ENCODE peak calls at places on chromosomes 3 and 15, in nine cellular contexts. U, W, N, I, P, Q, Y, K and A are unnamed samples.

GRCh38 chr3:71881041-71881440 is 96.1 kb upstream of the PROK2 start:
- DNase-seq in P (no peak), N (no peak), U (no peak), W (no peak), K (no peak), Q (no peak), I (no peak), Y (no peak), A (no peak)

GRCh38 chr15:40938530-40938870 is 9.4 kb downstream of the DLL4 start:
- DNase-seq in N (no peak), Y (no peak), K (no peak), W (no peak), P (no peak), U (no peak), Q (no peak), I (no peak), A (no peak)

GRCh38 chr3:16186081-16186480 is 11.6 kb downstream of the GALNT15 start:
- DNase-seq in I (no peak), Y (no peak), U (no peak), P (no peak), W (no peak), N (no peak), K (no peak), Q (no peak), A (no peak)

GRCh38 chr3:156516284-156516683 is 38.6 kb downstream of the SSR3 start:
- DNase-seq in K (no peak), W (no peak), P (no peak), Q (no peak), Y (no peak), N (no peak), U (no peak), I (no peak), A (no peak)

GRCh38 chr3:188453431-188454384 is 299.8 kb downstream of the LPP start:
- DNase-seq in N (no peak), Y (no peak), P (no peak), I (no peak), W (no peak), U (no peak), Q (no peak), K (no peak), A (no peak)

GRCh38 chr15:87142096-87142495 is 1062.4 kb downstream of the AGBL1 start:
- DNase-seq in K (no peak), W (no peak), P (no peak), N (peak; percentile 53), I (no peak), Y (peak; percentile 68), U (no peak), Q (no peak), A (no peak)

GRCh38 chr3:101809178-101810022 is 30.4 kb downstream of the NXPE3 start:
- DNase-seq in Y (peak; percentile 41), I (no peak), N (no peak), Q (peak; percentile 65), W (peak; percentile 27), P (no peak), K (no peak), U (peak; percentile 56), A (peak; percentile 61)

GRCh38 chr3:120625199-120625598 is 29.1 kb downstream of the NDUFB4 start:
- DNase-seq in Y (no peak), P (no peak), U (no peak), N (no peak), K (no peak), I (no peak), W (no peak), Q (no peak), A (no peak)

GRCh38 chr3:14490831-14491230 is 49.3 kb downstream of the GRIP2 start:
- DNase-seq in I (no peak), Y (no peak), K (no peak), P (no peak), W (no peak), U (no peak), Q (no peak), N (no peak), A (no peak)

GRCh38 chr3:23580337-23580736 is 225.4 kb upstream of the UBE2E1 start:
- DNase-seq in N (peak; percentile 60), W (no peak), U (no peak), I (no peak), Y (peak; percentile 67), P (no peak), Q (no peak), K (no peak), A (no peak)

GRCh38 chr3:195542691-195543641 is at the start of gene PPP1R2:
- DNase-seq in Q (peak; percentile 95), N (peak; percentile 56), W (peak; percentile 88), K (peak; percentile 91), I (peak; percentile 45), U (peak; percentile 92), Y (peak; percentile 80), P (peak; percentile 94), A (peak; percentile 97)

GRCh38 chr3:195544634-195545033 is 1.5 kb upstream of the PPP1R2 start:
- DNase-seq in Q (no peak), N (no peak), U (no peak), K (peak; percentile 78), P (no peak), W (peak; percentile 32), Y (no peak), I (no peak), A (no peak)

GRCh38 chr3:195546130-195546560 is 3.0 kb upstream of the PPP1R2 start:
- DNase-seq in N (peak; percentile 83), I (peak; percentile 74), Q (no peak), U (no peak), Y (peak; percentile 88), P (no peak), K (peak; percentile 79), W (peak; percentile 64), A (no peak)

GRCh38 chr3:195542261-195542660 is 864 bp downstream of the PPP1R2 start:
- DNase-seq in N (no peak), Y (no peak), U (no peak), I (no peak), P (no peak), W (no peak), Q (peak; percentile 75), K (no peak), A (no peak)

DNA sequence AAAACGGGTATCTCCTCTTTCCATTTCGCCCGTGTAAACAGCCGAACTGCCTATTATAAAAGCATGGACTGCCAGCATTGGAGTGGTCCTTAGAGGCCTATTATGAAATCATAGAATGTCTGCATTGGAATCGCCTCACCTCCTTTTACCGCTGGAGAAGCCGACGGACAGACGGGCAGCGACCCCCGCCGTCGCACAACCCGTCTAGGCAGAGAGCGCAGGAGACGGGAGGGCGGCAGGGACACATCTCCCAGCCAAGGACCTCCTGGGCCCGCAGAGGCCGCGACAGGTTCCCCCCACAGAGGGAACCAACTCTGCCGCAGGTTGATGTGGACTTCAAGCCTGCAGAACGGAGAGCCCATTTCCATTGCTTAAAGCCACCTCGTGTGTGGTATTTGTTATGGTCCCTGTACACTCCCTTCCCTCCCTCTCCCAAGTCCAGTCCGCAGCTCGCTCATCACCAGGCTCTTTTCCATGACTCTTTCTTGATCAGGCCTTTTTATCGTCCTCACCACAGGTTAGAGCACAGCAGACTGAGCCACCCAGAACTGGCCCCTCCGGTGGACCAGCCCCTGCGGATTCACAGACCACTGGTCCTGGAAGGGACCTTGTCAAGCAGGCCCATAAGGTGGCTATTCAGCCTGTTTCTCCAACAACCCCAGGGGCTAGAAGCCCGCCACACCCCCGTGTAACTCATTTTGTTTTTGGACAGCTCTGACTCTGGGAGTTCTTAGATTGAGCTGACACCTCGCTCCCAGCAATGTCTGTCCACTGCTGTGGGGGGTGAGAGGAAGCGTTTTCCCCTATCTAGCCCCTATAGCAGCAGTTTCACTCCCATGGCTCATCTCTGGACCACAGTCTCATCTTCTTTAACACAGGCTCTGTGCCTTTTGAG is 764 bp upstream of the PPP1R2 start:
- DNase-seq in P (peak; percentile 53), Q (no peak), Y (peak; percentile 19), I (no peak), K (no peak), U (no peak), N (no peak), W (no peak), A (peak; percentile 54)
- H3K27ac ChIP-seq in P (peak overlapping the region; percentile 94), Q (no peak overlapping the region), Y (no peak overlapping the region), I (no peak overlapping the region), K (peak overlapping the region; percentile 89), U (peak overlapping the region; percentile 94), N (no peak overlapping the region), W (peak overlapping the region; percentile 76), A (peak overlapping the region; percentile 96)

DNA sequence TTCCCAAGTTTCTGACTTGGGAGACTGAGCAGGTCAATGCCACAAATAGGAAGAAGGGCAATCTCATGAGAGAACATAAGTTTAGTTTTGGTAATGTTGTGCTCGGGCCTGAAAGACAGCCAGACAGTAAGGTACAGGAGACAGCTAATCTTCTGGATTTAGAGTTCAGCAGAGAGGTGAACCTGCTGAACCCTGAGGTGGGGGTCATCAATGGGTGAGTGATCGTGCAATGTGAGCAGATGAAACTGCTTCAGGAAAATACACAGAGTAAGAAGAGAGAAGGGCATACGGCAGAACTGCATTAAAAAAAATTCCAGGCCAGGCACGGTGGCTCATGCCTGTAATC is 23.3 kb downstream of the RUBCN start:
- DNase-seq in W (no peak), K (no peak), Y (no peak), I (no peak), N (no peak), P (no peak), U (no peak), Q (no peak), A (no peak)
- H3K4me3 ChIP-seq in W (no peak overlapping the region), K (no peak overlapping the region), Y (no peak overlapping the region), I (no peak overlapping the region), N (no peak overlapping the region), P (no peak overlapping the region), U (peak overlapping the region; percentile 87), Q (peak overlapping the region; percentile 60), A (no peak overlapping the region)

GRCh38 chr3:4687596-4687995 is 194.4 kb downstream of the ITPR1 start:
- DNase-seq in U (no peak), W (no peak), I (no peak), K (no peak), P (no peak), Y (no peak), N (no peak), Q (no peak), A (no peak)
- H3K36me3 ChIP-seq in U (peaks cover 80% of the 10 kb centered on the region), W (peaks cover 8% of the 10 kb centered on the region), I (no peaks in the 10 kb centered on the region), K (peaks cover 60% of the 10 kb centered on the region), P (peaks cover 69% of the 10 kb centered on the region), Y (no peaks in the 10 kb centered on the region), N (no peaks in the 10 kb centered on the region), Q (peaks cover 97% of the 10 kb centered on the region), A (peaks cover 72% of the 10 kb centered on the region)

GRCh38 chr15:63052961-63053698 is 10.6 kb downstream of the TPM1 start:
- DNase-seq in P (no peak), U (no peak), Y (peak; percentile 55), N (no peak), Q (no peak), I (no peak), K (peak; percentile 84), W (no peak), A (peak; percentile 67)

GRCh38 chr15:63054985-63055384 is 12.4 kb downstream of the TPM1 start:
- DNase-seq in I (no peak), W (no peak), K (no peak), N (no peak), Y (peak; percentile 48), U (no peak), Q (no peak), P (no peak), A (no peak)

GRCh38 chr15:63056843-63057242 is 14.3 kb downstream of the TPM1 start:
- DNase-seq in Q (no peak), U (no peak), W (no peak), Y (peak; percentile 66), K (no peak), I (no peak), N (no peak), P (no peak), A (peak; percentile 58)

GRCh38 chr15:63052128-63052826 is 9.7 kb downstream of the TPM1 start:
- DNase-seq in U (no peak), Y (peak; percentile 22), Q (no peak), W (no peak), N (no peak), P (no peak), I (no peak), K (no peak), A (no peak)

GRCh38 chr15:63054281-63054683 is 11.7 kb downstream of the TPM1 start:
- DNase-seq in P (no peak), K (no peak), N (no peak), Q (no peak), U (no peak), I (no peak), Y (peak; percentile 41), W (no peak), A (no peak)
- H3K27ac ChIP-seq in P (peak overlapping the region; percentile 92), K (peak overlapping the region; percentile 95), N (peak overlapping the region; percentile 52), Q (no peak overlapping the region), U (no peak overlapping the region), I (no peak overlapping the region), Y (peak overlapping the region; percentile 47), W (no peak overlapping the region), A (peak overlapping the region; percentile 96)